ENCODE peak calls at places on chromosomes 2 and 18, in four cellular contexts. R, Q, L and K are unnamed samples.

GRCh38 chr2:54329482-54330225 is 73.6 kb upstream of the TSPYL6 start:
- DNase-seq in R (no peak), Q (no peak), L (no peak), K (no peak)

GRCh38 chr18:60534539-60534938 is 162.0 kb upstream of the MC4R start:
- DNase-seq in R (peak; percentile 51), Q (no peak), L (no peak), K (no peak)

GRCh38 chr18:79609021-79609461 is 70.6 kb upstream of the CTDP1 start:
- DNase-seq in R (no peak), Q (peak; percentile 42), L (no peak), K (no peak)

GRCh38 chr2:202113571-202114142 is 40.6 kb downstream of the KIAA2012 start:
- DNase-seq in R (peak; percentile 86), Q (no peak), L (no peak), K (no peak)

GRCh38 chr2:222622900-222623299 is 33.0 kb downstream of the FARSB start:
- DNase-seq in R (no peak), Q (no peak), L (no peak), K (no peak)

GRCh38 chr2:218860950-218861381 is 1.4 kb downstream of the WNT6 start:
- DNase-seq in R (peak; percentile 34), Q (no peak), L (peak; percentile 38), K (no peak)

GRCh38 chr18:76578571-76579300 is 83.7 kb upstream of the ZNF516 start:
- DNase-seq in R (no peak), Q (no peak), L (no peak), K (no peak)

GRCh38 chr2:8409461-8410260 is 272.2 kb upstream of the ID2 start:
- DNase-seq in R (peak; percentile 58), Q (no peak), L (no peak), K (no peak)

GRCh38 chr2:217203086-217203485 is 343.2 kb upstream of the TNP1 start:
- DNase-seq in R (no peak), Q (no peak), L (no peak), K (no peak)

GRCh38 chr2:238847841-238848565 is at the start of gene TWIST2:
- DNase-seq in R (peak; percentile 94), Q (peak; percentile 64), L (peak; percentile 95), K (peak; percentile 90)

GRCh38 chr2:16037808-16038457 is 97.6 kb downstream of the MYCN start:
- DNase-seq in R (no peak), Q (no peak), L (no peak), K (no peak)

GRCh38 chr2:218622606-218623238 is 15.0 kb downstream of the PLCD4 start:
- DNase-seq in R (no peak), Q (no peak), L (no peak), K (peak; percentile 27)

GRCh38 chr2:218319813-218320360 is 27.6 kb upstream of the TMBIM1 start:
- DNase-seq in R (no peak), Q (no peak), L (no peak), K (peak; percentile 18)

GRCh38 chr18:58695772-58696171 is 24.5 kb downstream of the MALT1 start:
- DNase-seq in R (no peak), Q (no peak), L (no peak), K (no peak)

GRCh38 chr2:189763908-189764661 is 1.5 kb upstream of the OSGEPL1 start:
- DNase-seq in R (peak; percentile 37), Q (no peak), L (no peak), K (no peak)

GRCh38 chr2:183207110-183207509 is 82.9 kb downstream of the NUP35 start:
- DNase-seq in R (peak; percentile 3), Q (no peak), L (no peak), K (no peak)

GRCh38 chr2:101473911-101474751 is 781 bp downstream of the RFX8 start:
- DNase-seq in R (peak; percentile 76), Q (peak; percentile 52), L (no peak), K (peak; percentile 16)

GRCh38 chr2:191566347-191566746 is 111.6 kb upstream of the NABP1 start:
- DNase-seq in R (peak; percentile 64), Q (no peak), L (peak; percentile 55), K (peak; percentile 80)

GRCh38 chr2:72982781-72983499 is 65.6 kb downstream of the EMX1 start:
- DNase-seq in R (no peak), Q (peak; percentile 31), L (no peak), K (no peak)

GRCh38 chr2:3170792-3171455 is 206.7 kb downstream of the EIPR1 start:
- DNase-seq in R (no peak), Q (peak; percentile 37), L (no peak), K (no peak)

GRCh38 chr2:127371037-127371436 is 16.7 kb downstream of the MAP3K2 start:
- DNase-seq in R (peak; percentile 83), Q (no peak), L (no peak), K (no peak)

GRCh38 chr2:75278314-75278713 is 79.0 kb upstream of the TACR1 start:
- DNase-seq in R (no peak), Q (no peak), L (no peak), K (no peak)

GRCh38 chr18:59556265-59556664 is 141.0 kb downstream of the CCBE1 start:
- DNase-seq in R (peak; percentile 72), Q (no peak), L (no peak), K (peak; percentile 73)

GRCh38 chr2:14843507-14844204 is 211.1 kb downstream of the LRATD1 start:
- DNase-seq in R (no peak), Q (no peak), L (no peak), K (no peak)

GRCh38 chr2:68156419-68156818 is 1.3 kb upstream of the PNO1 start:
- DNase-seq in R (no peak), Q (no peak), L (no peak), K (no peak)

GRCh38 chr2:26429779-26430654 is 28.3 kb downstream of the DRC1 start:
- DNase-seq in R (no peak), Q (no peak), L (no peak), K (peak; percentile 13)

GRCh38 chr2:54708584-54709340 is 14.7 kb upstream of the EML6 start:
- DNase-seq in R (no peak), Q (peak; percentile 78), L (no peak), K (no peak)

GRCh38 chr2:23762141-23762540 is 164.8 kb downstream of the ATAD2B start:
- DNase-seq in R (no peak), Q (no peak), L (no peak), K (no peak)

GRCh38 chr2:229920011-229920781 is 1.6 kb downstream of the TRIP12 start:
- DNase-seq in R (peak; percentile 13), Q (no peak), L (no peak), K (no peak)

DNA sequence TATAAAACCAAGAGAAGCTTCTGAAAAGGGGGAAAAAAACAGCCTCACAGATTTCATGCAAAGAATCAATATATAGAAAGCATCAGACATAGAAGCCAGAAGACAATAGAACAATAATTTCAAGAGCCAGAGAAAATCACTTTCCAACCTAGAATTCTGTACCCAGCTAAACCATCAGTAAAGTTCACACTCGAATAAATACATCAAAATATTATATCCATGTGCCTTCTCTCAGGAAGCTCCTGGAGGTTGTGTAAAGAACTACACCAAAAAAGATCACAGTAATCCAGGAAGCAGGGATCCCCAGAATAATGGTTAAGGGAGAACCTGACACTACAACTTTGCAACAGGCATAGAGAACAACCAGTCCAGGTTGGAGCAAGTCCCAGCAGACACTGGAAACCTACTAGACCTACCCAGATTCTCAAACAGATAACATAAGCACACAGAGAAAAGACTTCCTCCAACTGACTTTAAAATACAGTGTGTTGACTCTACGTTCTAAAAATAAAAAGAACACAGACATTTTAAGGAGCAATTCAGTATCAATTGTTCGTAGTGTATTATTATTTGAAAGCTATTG is 401.9 kb upstream of the HS6ST1 start:
- DNase-seq in R (no peak), Q (no peak), L (no peak), K (no peak)
- TF ChIP-seq CTCF in R (peak; percentile 15), Q (no peak), L (peak; percentile 4), K (no peak)

GRCh38 chr18:48036641-48037421 is 106.4 kb upstream of the SMAD2 start:
- DNase-seq in R (no peak), Q (no peak), L (no peak), K (no peak)

GRCh38 chr18:48036191-48036590 is 105.7 kb upstream of the SMAD2 start:
- DNase-seq in R (peak; percentile 25), Q (no peak), L (no peak), K (no peak)

GRCh38 chr18:48039769-48040215 is 109.3 kb upstream of the SMAD2 start:
- DNase-seq in R (no peak), Q (no peak), L (no peak), K (no peak)

GRCh38 chr18:48038636-48039035 is 108.2 kb upstream of the SMAD2 start:
- DNase-seq in R (no peak), Q (no peak), L (no peak), K (no peak)

GRCh38 chr18:48037481-48038271 is 107.2 kb upstream of the SMAD2 start:
- DNase-seq in R (no peak), Q (peak; percentile 74), L (no peak), K (peak; percentile 40)
- TF ChIP-seq CTCF in R (no peak), Q (no peak), L (no peak), K (peak; percentile 15)

GRCh38 chr2:193240752-193241151 is 1046.0 kb upstream of the TMEFF2 start:
- DNase-seq in R (no peak), Q (no peak), L (no peak), K (no peak)
- TF ChIP-seq CTCF in R (no peak), Q (no peak), L (no peak), K (peak; percentile 17)

GRCh38 chr2:11234309-11234708 is 79.0 kb downstream of the SLC66A3 start:
- DNase-seq in R (peak; percentile 31), Q (no peak), L (no peak), K (peak; percentile 36)
- TF ChIP-seq CTCF in R (peak; percentile 42), Q (peak; percentile 17), L (no peak), K (peak; percentile 64)

DNA sequence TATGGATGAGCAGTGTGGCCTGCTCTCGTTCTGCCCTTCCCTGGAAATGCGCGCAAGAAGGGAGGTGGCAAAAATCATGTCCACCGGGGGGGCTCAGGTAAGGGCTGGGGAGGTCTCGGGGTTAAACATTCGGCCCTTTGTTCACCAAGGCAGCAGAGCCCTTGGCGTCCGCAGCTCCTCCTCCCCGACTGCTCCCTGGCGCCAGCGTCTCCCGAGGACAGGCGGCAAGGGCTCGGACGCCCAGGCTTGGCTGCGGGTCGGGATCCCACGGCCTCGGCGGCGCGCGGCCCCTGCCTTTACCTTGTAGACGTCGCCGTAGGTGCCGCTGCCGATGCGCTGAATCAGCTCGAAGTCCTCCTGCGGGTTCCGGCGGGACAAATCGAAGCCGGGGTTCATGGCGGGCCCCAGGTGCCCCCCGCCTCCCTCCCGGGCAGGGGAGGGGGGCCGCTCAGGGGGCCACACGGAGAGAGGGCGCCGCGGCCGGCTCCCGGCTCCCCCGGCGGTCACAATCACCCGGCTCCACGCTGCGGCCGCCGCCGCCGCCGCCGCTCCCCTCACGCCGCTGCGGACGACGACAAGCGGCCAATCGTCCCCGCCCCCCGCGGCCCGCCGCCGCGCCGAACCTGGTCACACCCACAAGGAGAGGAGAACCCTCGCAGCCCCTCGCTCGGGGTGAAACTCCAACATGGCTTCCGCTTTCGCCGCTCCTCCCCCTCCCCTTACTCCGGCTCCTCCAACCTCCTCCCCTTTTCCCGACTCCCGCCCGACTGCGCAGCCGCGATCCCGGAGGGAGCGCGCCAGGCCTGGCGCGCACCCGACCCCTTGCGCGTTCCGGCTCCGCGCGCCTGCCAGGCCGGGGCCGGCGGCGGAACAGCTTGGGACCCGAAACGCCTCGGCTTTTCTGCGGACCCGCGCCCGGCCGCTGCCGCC is at the start of gene MAP4K3:
- DNase-seq in R (peak; percentile 90), Q (peak; percentile 95), L (peak; percentile 81), K (peak; percentile 95)
- TF ChIP-seq CTCF in R (no peak), Q (no peak), L (no peak), K (no peak)